ENCODE peak calls at places on chromosome 17, in six cellular contexts. R is Peyer's patch, B is spleen, X is DND-41, T is GM06990, D is GM12865. S is an unnamed sample.

GRCh38 chr17:27849474-27850185 is 43.5 kb downstream of the LYRM9 start:
- DNase-seq in R (no peak), B (no peak), X (no peak), T (no peak), D (no peak), S (no peak)

GRCh38 chr17:62882878-62883277 is 74.8 kb upstream of the MARCHF10 start:
- DNase-seq in R (no peak), B (no peak), X (no peak), T (no peak), D (no peak), S (no peak)

GRCh38 chr17:17506893-17507464 is 10.8 kb upstream of the RASD1 start:
- DNase-seq in R (no peak), B (no peak), X (no peak), T (no peak), D (no peak), S (no peak)

GRCh38 chr17:78661092-78661770 is 84.0 kb upstream of the DNAH17 start:
- DNase-seq in R (peak), B (peak), X (no peak), T (no peak), D (no peak), S (peak)

GRCh38 chr17:67818110-67819002 is 6.9 kb upstream of the BPTF start:
- DNase-seq in R (peak), B (peak), X (no peak), T (peak), D (peak), S (no peak)

GRCh38 chr17:35743911-35744328 is 9.1 kb downstream of the GAS2L2 start:
- DNase-seq in R (no peak), B (no peak), X (peak), T (no peak), D (peak), S (peak)

GRCh38 chr17:43477832-43478634 is 5.7 kb upstream of the DHX8 start:
- DNase-seq in R (no peak), B (no peak), X (no peak), T (no peak), D (no peak), S (no peak)

GRCh38 chr17:17508641-17509591 is 12.7 kb upstream of the RASD1 start:
- DNase-seq in R (no peak), B (peak), X (no peak), T (no peak), D (no peak), S (no peak)

GRCh38 chr17:8223356-8224063 is 13.1 kb upstream of the AURKB start:
- DNase-seq in R (peak), B (peak), X (peak), T (peak), D (peak), S (peak)

GRCh38 chr17:66715745-66716156 is 119.2 kb upstream of the CACNG5 start:
- DNase-seq in R (no peak), B (no peak), X (peak), T (no peak), D (peak), S (peak)

GRCh38 chr17:225551-225950 is 44.1 kb upstream of the DOC2B start:
- DNase-seq in R (no peak), B (peak), X (no peak), T (no peak), D (no peak), S (no peak)

GRCh38 chr17:73560661-73561060 is 83.6 kb downstream of the SDK2 start:
- DNase-seq in R (no peak), B (no peak), X (no peak), T (no peak), D (no peak), S (peak)

GRCh38 chr17:38898291-38898679 is 27.1 kb upstream of the LASP1NB start:
- DNase-seq in R (peak), B (peak), X (peak), T (peak), D (peak), S (no peak)

GRCh38 chr17:1067282-1067956 is 70.5 kb downstream of the TIMM22 start:
- DNase-seq in R (no peak), B (no peak), X (no peak), T (no peak), D (no peak), S (peak)

GRCh38 chr17:30513346-30513745 is 36.1 kb downstream of the GOSR1 start:
- DNase-seq in R (no peak), B (no peak), X (no peak), T (no peak), D (no peak), S (no peak)

GRCh38 chr17:81448442-81448841 is 53.2 kb downstream of the BAHCC1 start:
- DNase-seq in R (no peak), B (no peak), X (no peak), T (no peak), D (no peak), S (no peak)

GRCh38 chr17:81448960-81449359 is 53.7 kb downstream of the BAHCC1 start:
- DNase-seq in R (no peak), B (no peak), X (no peak), T (no peak), D (no peak), S (no peak)

GRCh38 chr17:81444610-81445339 is 49.5 kb downstream of the BAHCC1 start:
- DNase-seq in R (no peak), B (no peak), X (no peak), T (no peak), D (no peak), S (no peak)

GRCh38 chr17:81445642-81446500 is 50.6 kb downstream of the BAHCC1 start:
- DNase-seq in R (no peak), B (no peak), X (no peak), T (no peak), D (no peak), S (no peak)

GRCh38 chr17:81447331-81447933 is 52.2 kb downstream of the BAHCC1 start:
- DNase-seq in R (no peak), B (no peak), X (no peak), T (no peak), D (no peak), S (no peak)
- H3K4me3 ChIP-seq in R (no peak), B (no peak), X (no peak), T (no peak), D (no peak), S (no peak)

GRCh38 chr17:2598166-2598565 is 4.7 kb downstream of the PAFAH1B1 start:
- DNase-seq in R (no peak), B (no peak), X (no peak), T (no peak), D (no peak), S (peak)

GRCh38 chr17:2608350-2608913 is 15.0 kb downstream of the PAFAH1B1 start:
- DNase-seq in R (no peak), B (no peak), X (no peak), T (no peak), D (no peak), S (no peak)

GRCh38 chr17:2602597-2603017 is 9.2 kb downstream of the PAFAH1B1 start:
- DNase-seq in R (no peak), B (no peak), X (no peak), T (no peak), D (no peak), S (peak)
- H3K4me3 ChIP-seq in R (no peak), B (no peak), X (no peak), T (no peak), D (no peak), S (no peak)

DNA sequence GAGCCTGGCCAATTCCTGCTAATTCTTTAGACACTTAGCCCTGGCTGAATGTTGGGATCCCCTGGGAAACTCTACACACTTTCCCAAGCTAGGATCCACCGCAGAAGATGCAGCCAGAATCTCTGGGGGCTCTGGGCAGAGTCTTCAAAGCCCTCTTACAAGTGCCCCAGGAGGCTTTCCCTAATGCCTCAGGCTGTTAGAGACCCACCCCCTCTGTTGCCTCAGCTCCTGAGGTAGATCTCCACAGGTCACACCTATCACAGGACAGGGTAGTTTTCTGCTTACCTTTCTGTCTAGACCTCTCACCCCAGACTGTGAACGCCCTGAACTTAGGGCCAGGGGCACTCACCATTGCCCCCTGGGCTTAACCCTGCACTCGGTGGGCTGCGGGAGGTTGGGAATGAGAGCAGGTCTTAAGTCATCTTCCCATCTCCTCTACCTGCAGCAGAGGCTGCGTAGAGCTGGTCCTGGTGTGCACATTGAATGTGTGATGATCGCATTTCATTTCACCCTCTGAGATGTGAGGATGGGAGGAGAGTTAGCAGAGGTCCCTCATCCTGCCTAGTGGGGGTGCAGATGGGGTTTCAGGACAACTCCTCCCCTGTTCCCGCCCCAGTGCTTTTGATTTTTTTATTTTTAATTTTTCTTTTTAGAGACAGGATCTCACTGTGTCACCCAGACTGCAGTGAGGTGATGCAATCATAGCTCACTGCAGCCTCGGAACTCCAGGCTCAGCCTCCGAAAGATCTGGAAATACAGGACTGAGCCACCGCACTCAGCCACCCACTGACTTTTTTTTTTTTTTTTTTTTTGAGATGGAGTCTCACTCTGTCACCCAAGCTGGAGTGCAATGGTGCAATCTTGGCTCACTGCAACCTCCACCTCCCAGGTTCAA is 89.0 kb upstream of the LHX1 start:
- DNase-seq in R (no peak), B (peak), X (no peak), T (no peak), D (no peak), S (peak)
- H3K4me3 ChIP-seq in R (no peak), B (no peak), X (no peak), T (no peak), D (no peak), S (no peak)

GRCh38 chr17:6439951-6440350 is 4.3 kb upstream of the PIMREG start:
- DNase-seq in R (no peak), B (no peak), X (no peak), T (no peak), D (no peak), S (no peak)
- H3K4me3 ChIP-seq in R (no peak), B (no peak), X (no peak), T (no peak), D (no peak), S (no peak)

GRCh38 chr17:37844977-37845293 is 79.3 kb upstream of the TBC1D3K start:
- DNase-seq in R (no peak), B (no peak), X (no peak), T (no peak), D (no peak), S (no peak)
- H3K4me3 ChIP-seq in R (no peak), B (peak), X (no peak), T (no peak), D (no peak), S (no peak)